ENCODE peak calls at places on chromosomes 13 and 19, in eight cellular contexts. E is tibial nerve, Y is IMR-90, O is uterus, B is heart left ventricle, G is gastrocnemius medialis, Q is right lobe of liver, P is ovary. N is an unnamed sample.

GRCh38 chr13:102033719-102034446 is 368.0 kb downstream of the FGF14 start:
- DNase-seq in B (no peak), Q (no peak), P (no peak), Y (no peak), O (no peak), G (no peak), E (no peak), N (no peak)

GRCh38 chr19:1234041-1234669 is 3.6 kb downstream of the CBARP start:
- DNase-seq in B (no peak), E (no peak), G (no peak), O (no peak), Q (no peak), Y (no peak), P (no peak), N (no peak)

GRCh38 chr19:39874404-39874803 is 28.2 kb upstream of the FBL start:
- DNase-seq in G (no peak), B (peak; percentile 8), Q (no peak), P (no peak), E (no peak), Y (no peak), O (no peak), N (no peak)

GRCh38 chr19:45016388-45017314 is 15.4 kb downstream of the RELB start:
- DNase-seq in O (peak; percentile 50), G (peak; percentile 58), P (peak; percentile 54), Q (peak; percentile 42), B (no peak), E (peak; percentile 74), Y (peak; percentile 63), N (peak; percentile 66)

GRCh38 chr13:35765387-35765786 is 288.9 kb upstream of the MAB21L1 start:
- DNase-seq in O (no peak), Q (no peak), P (no peak), E (no peak), B (no peak), Y (no peak), G (no peak), N (no peak)

GRCh38 chr19:10471909-10472308 is 31.2 kb downstream of the KEAP1 start:
- DNase-seq in G (no peak), Y (peak; percentile 47), P (no peak), E (no peak), O (no peak), B (no peak), Q (no peak), N (no peak)

GRCh38 chr19:58033741-58034475 is at the start of gene ZSCAN1:
- DNase-seq in P (peak; percentile 78), Y (peak; percentile 41), Q (peak; percentile 84), E (peak; percentile 38), O (peak; percentile 72), G (peak; percentile 14), B (peak; percentile 95), N (peak; percentile 93)

GRCh38 chr19:30745476-30745985 is 373.3 kb downstream of the ZNF536 start:
- DNase-seq in Y (no peak), Q (no peak), P (no peak), E (no peak), B (no peak), O (no peak), G (no peak), N (no peak)

GRCh38 chr13:65260938-65261880 is 1968.9 kb downstream of the PCDH9 start:
- DNase-seq in Y (no peak), E (no peak), Q (no peak), B (no peak), G (no peak), P (no peak), O (no peak), N (no peak)

GRCh38 chr19:44848036-44848804 is 2.1 kb downstream of the NECTIN2 start:
- DNase-seq in Y (peak; percentile 57), G (no peak), B (peak; percentile 57), Q (peak; percentile 37), O (peak; percentile 26), P (peak; percentile 56), E (no peak), N (peak; percentile 38)

GRCh38 chr13:22793598-22794134 is 387.1 kb upstream of the SGCG start:
- DNase-seq in G (no peak), Y (no peak), E (no peak), P (no peak), B (no peak), O (no peak), Q (no peak), N (no peak)

GRCh38 chr19:829129-829758 is 1.6 kb downstream of the AZU1 start:
- DNase-seq in P (no peak), B (no peak), E (no peak), O (no peak), Y (no peak), Q (no peak), G (no peak), N (no peak)

GRCh38 chr13:41231786-41232185 is 31.6 kb downstream of the MTRF1 start:
- DNase-seq in B (no peak), G (no peak), P (no peak), Y (peak; percentile 37), O (no peak), E (no peak), Q (peak; percentile 54), N (no peak)

GRCh38 chr13:89951341-89951740 is 1396.1 kb upstream of the MIR17HG start:
- DNase-seq in P (no peak), G (no peak), O (no peak), Y (no peak), Q (no peak), E (no peak), B (no peak), N (no peak)

GRCh38 chr13:51221108-51221507 is 1.1 kb upstream of the FAM124A start:
- DNase-seq in E (no peak), Q (no peak), B (no peak), O (no peak), P (no peak), G (no peak), Y (no peak), N (no peak)

GRCh38 chr13:51223284-51224270 is 1.4 kb downstream of the FAM124A start:
- DNase-seq in B (no peak), E (peak; percentile 13), P (no peak), Q (no peak), O (no peak), Y (no peak), G (no peak), N (no peak)

GRCh38 chr13:51222510-51223283 is 499 bp downstream of the FAM124A start:
- DNase-seq in P (no peak), B (no peak), G (no peak), E (peak; percentile 10), Y (no peak), O (no peak), Q (no peak), N (no peak)

GRCh38 chr13:51221674-51222509 is at the start of gene FAM124A:
- DNase-seq in P (peak; percentile 49), E (peak; percentile 9), B (peak; percentile 74), G (no peak), O (peak; percentile 62), Q (peak; percentile 41), Y (peak; percentile 4), N (no peak)

DNA sequence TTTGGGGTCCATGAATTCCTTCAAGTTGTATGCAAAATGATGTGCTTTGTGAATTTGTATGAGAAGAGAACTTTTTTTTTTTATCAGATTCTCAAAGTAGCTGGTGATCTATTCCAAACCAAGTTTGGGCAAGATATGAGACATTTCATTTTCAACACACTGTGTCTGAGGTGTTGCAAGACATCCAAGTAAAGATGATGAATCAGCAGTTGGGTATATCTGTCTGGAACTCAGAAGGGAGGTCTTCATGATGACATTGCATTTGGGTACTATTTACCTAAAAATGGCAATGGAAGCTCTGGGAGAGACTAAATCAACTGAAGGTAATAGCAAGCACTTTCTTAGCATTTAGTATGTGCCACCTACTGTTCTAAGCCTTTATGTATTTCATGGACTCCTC is 2.8 kb downstream of the FAM124A start:
- DNase-seq in O (no peak), G (no peak), P (no peak), E (no peak), B (no peak), Y (no peak), Q (no peak), N (no peak)
- H3K27me3 ChIP-seq in O (no peaks in the 10 kb centered on the region), G (no peaks in the 10 kb centered on the region), P (no peaks in the 10 kb centered on the region), E (no peaks in the 10 kb centered on the region), B (no peaks in the 10 kb centered on the region), Y (peaks cover 62% of the 10 kb centered on the region), Q (no peaks in the 10 kb centered on the region), N (no peaks in the 10 kb centered on the region)

GRCh38 chr19:12293771-12294307 is 844 bp downstream of the ZNF44 start:
- DNase-seq in B (peak; percentile 77), E (peak; percentile 44), P (peak; percentile 48), O (peak; percentile 55), Y (peak; percentile 46), Q (peak; percentile 92), G (peak; percentile 65), N (peak; percentile 46)

GRCh38 chr19:12295191-12295590 is 508 bp upstream of the ZNF44 start:
- DNase-seq in P (no peak), O (no peak), E (no peak), Q (no peak), G (no peak), Y (no peak), B (no peak), N (no peak)

GRCh38 chr19:12289790-12290065 is 5.0 kb downstream of the ZNF44 start:
- DNase-seq in E (no peak), Q (no peak), B (no peak), Y (no peak), G (no peak), P (no peak), O (no peak), N (no peak)

DNA sequence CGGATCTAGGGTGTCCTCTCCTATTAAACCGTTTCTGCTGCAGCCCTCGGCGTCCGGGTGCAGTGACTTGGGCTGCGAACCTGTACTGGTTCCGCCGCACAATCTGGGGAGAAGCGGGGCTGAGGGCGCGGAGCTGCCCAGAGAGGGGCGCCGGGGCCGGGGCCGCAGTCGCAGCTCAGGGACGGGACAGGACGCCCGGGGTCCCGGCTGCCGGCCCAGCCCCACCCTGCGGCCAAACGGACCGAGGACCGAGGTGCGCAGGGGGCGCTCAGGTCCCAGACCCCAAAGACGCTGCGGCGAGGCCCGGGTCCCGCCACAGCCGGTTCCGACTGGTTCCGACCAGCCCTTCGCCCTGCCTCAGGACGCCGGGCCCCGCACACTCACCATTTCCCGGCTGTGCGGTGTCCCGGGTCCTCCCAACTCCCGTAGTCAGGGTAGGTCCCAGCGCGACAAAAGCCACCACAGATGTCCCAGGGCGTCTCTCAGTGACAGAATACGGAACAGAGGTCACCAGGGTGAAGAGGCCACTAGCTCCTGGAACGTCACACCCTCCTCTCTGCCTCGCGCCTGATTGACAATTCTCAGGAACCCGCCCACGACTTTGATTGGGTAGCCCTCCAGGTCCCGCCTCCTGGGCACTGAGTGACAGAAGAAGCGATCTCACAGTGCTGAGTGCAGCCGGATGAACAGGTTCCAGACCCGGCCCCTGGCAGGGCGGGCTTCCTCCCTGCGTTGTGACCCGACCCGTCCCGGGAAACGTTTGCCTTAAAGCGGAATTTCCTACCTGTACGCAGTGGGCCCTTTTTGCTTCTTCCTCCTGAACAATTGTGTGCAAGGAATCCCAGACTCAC is at the start of gene ZNF44:
- DNase-seq in E (peak; percentile 99), Q (peak; percentile 97), P (peak; percentile 97), O (peak; percentile 98), G (peak; percentile 99), B (peak; percentile 98), Y (peak; percentile 91), N (peak; percentile 98)
- TF ChIP-seq POLR2A in E (peak; percentile 62), Q (peak; percentile 88), P (peak; percentile 71), O (peak; percentile 63), G (peak; percentile 78), B (peak; percentile 40), Y (no peak), N (peak; percentile 61)

GRCh38 chr19:49801966-49802661 is 11.0 kb downstream of the FUZ start:
- DNase-seq in P (peak; percentile 97), Q (no peak), E (peak; percentile 99), O (peak; percentile 93), B (peak; percentile 94), G (peak; percentile 87), Y (peak; percentile 86), N (peak; percentile 88)
- H3K36me3 ChIP-seq in P (no peaks in the 10 kb centered on the region), Q (peaks cover 19% of the 10 kb centered on the region), E (peaks cover 99% of the 10 kb centered on the region), O (no peaks in the 10 kb centered on the region), B (peaks cover 20% of the 10 kb centered on the region), G (no peaks in the 10 kb centered on the region), Y (peaks cover 60% of the 10 kb centered on the region), N (no peaks in the 10 kb centered on the region)

GRCh38 chr19:38219221-38219620 is 4.8 kb downstream of the DPF1 start:
- DNase-seq in B (no peak), Y (no peak), O (no peak), G (no peak), E (no peak), Q (no peak), P (no peak), N (no peak)
- H3K27me3 ChIP-seq in B (peaks cover 53% of the 10 kb centered on the region), Y (no peaks in the 10 kb centered on the region), O (peaks cover 18% of the 10 kb centered on the region), G (peaks cover 38% of the 10 kb centered on the region), E (no peaks in the 10 kb centered on the region), Q (peaks cover 3% of the 10 kb centered on the region), P (no peaks in the 10 kb centered on the region), N (no peaks in the 10 kb centered on the region)

N was measured in breast epithelium.